ENCODE peak calls at places on chromosomes 6 and 20, in seven cellular contexts. Y is upper lobe of left lung, N is K562, Q is HCT116, W is Panc1, M is HepG2, S is GM12878. A is an unnamed sample.

GRCh38 chr20:13654463-13655023 is 15.8 kb upstream of the TASP1 start:
- ATAC-seq in S (no peak), Q (no peak), M (no peak), N (no peak), W (no peak), Y (no peak), A (peak; percentile 16)

GRCh38 chr6:87444362-87444761 is 28.4 kb upstream of the SLC35A1 start:
- ATAC-seq in Y (no peak), M (peak; percentile 41), N (no peak), W (no peak), S (no peak), Q (no peak), A (no peak)

GRCh38 chr20:47298624-47299023 is 57.9 kb downstream of the ZMYND8 start:
- ATAC-seq in N (no peak), Y (no peak), M (no peak), S (no peak), W (no peak), Q (no peak), A (no peak)

GRCh38 chr6:158654960-158655485 is 5.2 kb downstream of the SYTL3 start:
- ATAC-seq in Y (peak; percentile 56), N (no peak), S (no peak), W (no peak), Q (no peak), M (no peak), A (peak; percentile 13)

GRCh38 chr6:27752038-27752885 is 159.9 kb downstream of the OR2B2 start:
- ATAC-seq in Y (peak; percentile 94), N (peak; percentile 78), S (peak; percentile 76), M (peak; percentile 88), W (peak; percentile 86), Q (peak; percentile 73), A (peak; percentile 86)

GRCh38 chr6:140921366-140922226 is 1211.1 kb upstream of the GJE1 start:
- ATAC-seq in M (peak; percentile 97), W (peak; percentile 81), N (peak; percentile 87), Y (peak; percentile 78), S (peak; percentile 87), Q (peak; percentile 93), A (peak; percentile 48)

GRCh38 chr6:41636803-41637178 is 1.5 kb upstream of the MDFI start:
- ATAC-seq in N (no peak), Q (peak; percentile 91), S (no peak), W (peak; percentile 72), M (no peak), Y (no peak), A (peak; percentile 42)

GRCh38 chr6:26129656-26130055 is 42.4 kb downstream of the HFE start:
- ATAC-seq in S (no peak), Q (no peak), Y (no peak), M (no peak), W (no peak), N (no peak), A (no peak)

GRCh38 chr6:134676307-134677281 is 273.3 kb downstream of the ALDH8A1 start:
- ATAC-seq in Q (no peak), Y (no peak), W (no peak), S (no peak), M (no peak), N (no peak), A (no peak)

GRCh38 chr20:58306421-58307261 is 2.9 kb upstream of the RAB22A start:
- ATAC-seq in N (no peak), W (no peak), M (no peak), Q (no peak), Y (peak; percentile 27), S (peak; percentile 75), A (no peak)

GRCh38 chr6:144143878-144144277 is 6.4 kb upstream of the STX11 start:
- ATAC-seq in N (no peak), M (peak; percentile 69), W (no peak), Y (no peak), Q (no peak), S (no peak), A (no peak)

GRCh38 chr6:37209461-37210205 is 39.7 kb downstream of the PIM1 start:
- ATAC-seq in N (peak; percentile 2), Q (no peak), S (no peak), Y (no peak), W (peak; percentile 5), M (no peak), A (no peak)

GRCh38 chr6:109236140-109237081 is 141.1 kb downstream of the CEP57L1 start:
- ATAC-seq in W (peak; percentile 67), S (peak; percentile 87), N (peak; percentile 94), Y (no peak), M (peak; percentile 98), Q (peak; percentile 59), A (no peak)

GRCh38 chr6:12535915-12536314 is 180.7 kb upstream of the PHACTR1 start:
- ATAC-seq in M (no peak), Y (no peak), S (no peak), Q (no peak), W (no peak), N (no peak), A (no peak)

GRCh38 chr20:46099491-46100287 is 9.9 kb upstream of the NCOA5 start:
- ATAC-seq in M (peak; percentile 92), W (no peak), Q (no peak), Y (peak; percentile 67), S (peak; percentile 99), N (peak; percentile 58), A (no peak)

GRCh38 chr6:31752739-31753319 is 9.6 kb upstream of the SAPCD1 start:
- ATAC-seq in N (peak; percentile 8), W (peak; percentile 86), M (peak; percentile 33), Y (no peak), Q (peak; percentile 48), S (no peak), A (no peak)

GRCh38 chr6:46914279-46914810 is 7.4 kb downstream of the ADGRF5 start:
- ATAC-seq in M (no peak), N (no peak), Q (no peak), Y (no peak), W (peak; percentile 74), S (no peak), A (no peak)

GRCh38 chr20:50713677-50714101 is 17.7 kb upstream of the PARD6B start:
- ATAC-seq in S (no peak), W (peak; percentile 64), Q (peak; percentile 57), Y (no peak), M (peak; percentile 70), N (peak; percentile 82), A (peak; percentile 58)

GRCh38 chr6:144360401-144360800 is 75.3 kb downstream of the UTRN start:
- ATAC-seq in N (no peak), M (peak; percentile 25), W (peak; percentile 89), S (peak; percentile 25), Y (no peak), Q (peak; percentile 58), A (no peak)

GRCh38 chr6:21616005-21616404 is 22.5 kb downstream of the SOX4 start:
- ATAC-seq in M (no peak), W (no peak), S (no peak), Y (no peak), N (no peak), Q (no peak), A (no peak)

GRCh38 chr6:21612067-21612745 is 18.7 kb downstream of the SOX4 start:
- ATAC-seq in S (no peak), Q (no peak), M (no peak), N (no peak), W (no peak), Y (no peak), A (no peak)

GRCh38 chr6:21611485-21611884 is 17.9 kb downstream of the SOX4 start:
- ATAC-seq in N (no peak), Q (no peak), W (no peak), S (no peak), M (no peak), Y (no peak), A (no peak)

GRCh38 chr6:21615504-21615903 is 22.0 kb downstream of the SOX4 start:
- ATAC-seq in S (no peak), Y (no peak), W (no peak), N (no peak), M (no peak), Q (no peak), A (no peak)

GRCh38 chr6:21613809-21614208 is 20.3 kb downstream of the SOX4 start:
- ATAC-seq in M (no peak), Y (no peak), W (no peak), N (no peak), Q (no peak), S (no peak), A (no peak)
- TF ChIP-seq POLR2AphosphoS5 in M (no peak), Y (no peak), W (no peak), N (no peak), Q (no peak), S (no peak), A (no peak)

GRCh38 chr6:35719407-35719829 is 17.4 kb upstream of the ARMC12 start:
- ATAC-seq in Y (no peak), S (peak; percentile 76), M (no peak), W (no peak), N (no peak), Q (no peak), A (no peak)
- H3K9me3 ChIP-seq in Y (no peaks in the 10 kb centered on the region), S (no peaks in the 10 kb centered on the region), M (no peaks in the 10 kb centered on the region), W (no peaks in the 10 kb centered on the region), N (no peaks in the 10 kb centered on the region), Q (no peaks in the 10 kb centered on the region), A (no peaks in the 10 kb centered on the region)

GRCh38 chr20:52193886-52194545 is 2.4 kb upstream of the ZFP64 start:
- ATAC-seq in M (no peak), N (no peak), W (no peak), S (no peak), Y (no peak), Q (no peak), A (no peak)

GRCh38 chr20:52191132-52191435 is 495 bp downstream of the ZFP64 start:
- ATAC-seq in S (peak; percentile 34), W (peak; percentile 77), Q (peak; percentile 67), Y (peak; percentile 81), M (peak; percentile 30), N (peak; percentile 44), A (peak; percentile 39)

GRCh38 chr20:52193133-52193532 is 1.6 kb upstream of the ZFP64 start:
- ATAC-seq in W (no peak), S (no peak), Q (no peak), N (no peak), M (no peak), Y (no peak), A (no peak)

GRCh38 chr20:52191436-52192295 is at the start of gene ZFP64:
- ATAC-seq in W (peak; percentile 95), Y (peak; percentile 95), Q (peak; percentile 82), N (peak; percentile 94), S (peak; percentile 85), M (peak; percentile 91), A (peak; percentile 86)

GRCh38 chr20:52192296-52193007 is 873 bp upstream of the ZFP64 start:
- ATAC-seq in Y (peak; percentile 48), S (peak; percentile 80), Q (peak; percentile 71), M (peak; percentile 91), N (peak; percentile 91), W (peak; percentile 76), A (peak; percentile 29)
- TF ChIP-seq CTCF in Y (no peak), S (peak; percentile 48), Q (peak; percentile 53), M (peak; percentile 65), N (peak; percentile 53), W (no peak), A (no peak)

DNA sequence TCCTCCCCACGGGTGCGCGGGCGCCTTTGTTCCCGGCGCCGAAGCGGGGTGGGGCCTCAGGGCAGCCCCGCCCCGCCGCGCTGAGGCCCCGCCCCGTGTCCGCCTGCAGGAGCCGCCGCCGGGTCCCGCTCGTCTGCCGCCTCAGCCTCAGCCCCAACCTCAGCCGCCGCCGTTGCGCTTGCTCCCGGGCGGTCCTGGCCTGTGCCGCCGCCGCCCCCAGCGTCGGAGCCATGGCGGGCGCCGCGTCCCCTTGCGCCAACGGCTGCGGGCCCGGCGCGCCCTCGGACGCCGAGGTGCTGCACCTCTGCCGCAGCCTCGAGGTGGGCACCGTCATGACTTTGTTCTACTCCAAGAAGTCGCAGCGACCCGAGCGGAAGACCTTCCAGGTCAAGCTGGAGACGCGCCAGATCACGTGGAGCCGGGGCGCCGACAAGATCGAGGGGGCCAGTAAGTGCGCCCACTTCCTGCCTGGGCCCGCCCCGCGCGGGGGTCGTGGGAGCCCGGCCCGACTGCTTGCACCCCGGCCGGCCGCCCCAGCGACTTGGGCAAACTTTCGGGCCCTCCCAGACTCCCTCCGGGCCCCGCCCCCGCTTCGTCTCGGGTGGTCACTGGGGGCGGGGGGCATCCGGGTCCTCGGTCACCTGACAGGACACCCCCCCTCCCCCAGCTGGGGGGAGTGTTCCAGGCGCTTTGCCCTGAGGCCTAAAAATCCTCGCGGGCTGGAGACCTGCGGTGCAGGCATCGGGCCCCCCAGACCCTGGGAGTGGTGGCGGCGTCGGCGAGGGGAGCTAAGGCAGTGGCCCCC is at the start of gene PLCG1:
- ATAC-seq in Q (peak; percentile 79), N (peak; percentile 82), S (peak; percentile 60), W (peak; percentile 86), M (peak; percentile 55), Y (peak; percentile 91), A (peak; percentile 87)
- TF ChIP-seq POLR2AphosphoS5 in Q (no peak), N (peak; percentile 16), S (no peak), W (no peak), M (peak; percentile 31), Y (peak; percentile 49), A (peak; percentile 31)